ENCODE peak calls at places on chromosomes 3 and 15, in nine cellular contexts. E is hepatocyte, T is IMR-90, O is thoracic aorta, Q is kidney epithelial cell, P is BE2C, Z is stomach, S is kidney, R is HepG2. J is an unnamed sample.

GRCh38 chr3:172562881-172563835 is 39.9 kb upstream of the TNFSF10 start:
- DNase-seq in E (peak; percentile 60), T (peak; percentile 86), O (no peak), Q (peak; percentile 93), P (no peak), Z (no peak), S (no peak), R (peak; percentile 61), J (no peak)

GRCh38 chr3:195802795-195803194 is 8.9 kb downstream of the MUC4 start:
- DNase-seq in E (peak; percentile 34), T (no peak), O (no peak), Q (no peak), P (no peak), Z (no peak), S (no peak), R (no peak), J (no peak)

GRCh38 chr3:158789592-158789991 is 12.3 kb upstream of the MFSD1 start:
- DNase-seq in E (peak; percentile 46), T (peak; percentile 81), O (no peak), Q (no peak), P (peak; percentile 32), Z (no peak), S (no peak), R (peak; percentile 43), J (no peak)

GRCh38 chr3:16378920-16379319 is 113.9 kb downstream of the OXNAD1 start:
- DNase-seq in E (no peak), T (peak; percentile 96), O (no peak), Q (no peak), P (no peak), Z (no peak), S (no peak), R (no peak), J (no peak)

GRCh38 chr15:33099213-33099612 is 95.3 kb downstream of the FMN1 start:
- DNase-seq in E (no peak), T (no peak), O (no peak), Q (no peak), P (no peak), Z (no peak), S (no peak), R (no peak), J (no peak)

GRCh38 chr3:193852901-193853300 is 259.9 kb downstream of the OPA1 start:
- DNase-seq in E (no peak), T (no peak), O (no peak), Q (no peak), P (no peak), Z (no peak), S (no peak), R (no peak), J (no peak)

GRCh38 chr3:42780892-42781700 is 8.0 kb upstream of the CCDC13 start:
- DNase-seq in E (peak; percentile 86), T (peak; percentile 80), O (no peak), Q (no peak), P (peak; percentile 15), Z (no peak), S (no peak), R (peak; percentile 68), J (no peak)

GRCh38 chr15:75721923-75722870 is 9.5 kb upstream of the CSPG4 start:
- DNase-seq in E (no peak), T (no peak), O (no peak), Q (no peak), P (peak; percentile 8), Z (no peak), S (peak; percentile 69), R (no peak), J (no peak)

GRCh38 chr3:135034291-135034768 is 239.3 kb downstream of the EPHB1 start:
- DNase-seq in E (peak; percentile 18), T (no peak), O (no peak), Q (peak; percentile 19), P (no peak), Z (no peak), S (no peak), R (no peak), J (peak; percentile 50)

GRCh38 chr15:76337739-76338554 is 1.4 kb downstream of the ISL2 start:
- DNase-seq in E (no peak), T (no peak), O (no peak), Q (no peak), P (peak; percentile 38), Z (no peak), S (no peak), R (no peak), J (no peak)

GRCh38 chr3:143895805-143896204 is 47.5 kb upstream of the SLC9A9 start:
- DNase-seq in E (no peak), T (peak; percentile 2), O (no peak), Q (no peak), P (no peak), Z (no peak), S (no peak), R (no peak), J (no peak)

GRCh38 chr15:78067328-78068241 is 9.9 kb downstream of the TBC1D2B start:
- DNase-seq in E (no peak), T (no peak), O (no peak), Q (no peak), P (peak; percentile 80), Z (peak; percentile 69), S (no peak), R (no peak), J (no peak)

GRCh38 chr15:57003418-57003817 is 85.0 kb downstream of the TCF12 start:
- DNase-seq in E (no peak), T (peak; percentile 93), O (no peak), Q (no peak), P (no peak), Z (no peak), S (no peak), R (no peak), J (no peak)

GRCh38 chr3:105868450-105868744 is 415 bp downstream of the CBLB start:
- DNase-seq in E (peak; percentile 78), T (peak; percentile 52), O (peak; percentile 8), Q (no peak), P (peak; percentile 71), Z (peak; percentile 61), S (peak; percentile 91), R (peak; percentile 35), J (peak; percentile 11)

GRCh38 chr15:46277994-46278885 is 643.4 kb downstream of the SQOR start:
- DNase-seq in E (no peak), T (no peak), O (no peak), Q (no peak), P (peak; percentile 85), Z (no peak), S (no peak), R (no peak), J (no peak)

GRCh38 chr3:66144792-66145733 is 75.7 kb upstream of the SLC25A26 start:
- DNase-seq in E (no peak), T (peak; percentile 61), O (no peak), Q (peak; percentile 43), P (no peak), Z (no peak), S (no peak), R (no peak), J (no peak)

DNA sequence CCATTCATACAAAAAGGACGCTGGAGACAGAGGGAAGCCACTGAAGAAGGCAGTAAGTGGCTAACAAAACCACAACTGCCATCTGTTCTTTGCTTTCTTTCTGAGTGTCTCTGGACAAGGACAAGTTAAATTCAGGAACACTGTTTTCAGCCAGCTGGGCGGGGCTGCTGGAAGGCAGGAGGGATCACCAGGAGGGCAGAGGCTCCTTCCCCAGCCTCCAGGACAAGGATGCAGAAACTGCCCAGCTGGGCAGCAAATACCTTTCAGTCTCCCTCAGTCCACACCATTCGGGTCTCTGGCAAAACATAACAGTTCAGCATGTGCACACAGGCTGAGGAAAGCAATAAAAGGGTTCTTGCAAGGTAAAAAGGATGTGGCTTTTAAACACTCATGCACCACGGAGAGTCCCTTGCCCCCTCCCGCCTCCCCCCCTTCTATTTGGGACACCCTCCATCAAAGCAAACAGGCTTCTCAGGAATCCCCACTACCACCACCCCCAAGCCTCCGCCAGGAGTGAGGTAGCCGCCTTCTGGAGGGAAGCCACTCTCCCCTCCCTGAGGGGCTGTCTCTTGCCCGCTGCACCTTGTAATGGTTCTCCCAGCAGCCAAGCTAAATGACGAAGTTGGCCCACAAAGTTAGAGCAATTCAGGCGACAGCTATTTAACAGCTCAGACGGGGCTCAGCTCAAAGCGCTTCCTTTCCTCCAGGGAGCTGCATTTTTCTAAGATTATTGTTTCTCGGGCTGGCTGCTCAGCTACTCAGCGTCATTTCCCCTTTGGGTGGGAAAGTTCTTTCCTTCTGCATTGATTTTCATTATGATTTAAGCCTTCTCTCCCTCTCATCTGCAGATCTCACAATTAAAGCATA is 3.8 kb downstream of the HEG1 start:
- DNase-seq in E (no peak), T (peak; percentile 91), O (peak; percentile 34), Q (no peak), P (no peak), Z (no peak), S (no peak), R (no peak), J (no peak)
- TF ChIP-seq CTCF in E (no peak), T (no peak), O (no peak), Q (no peak), P (no peak), Z (no peak), S (no peak), R (no peak), J (no peak)

DNA sequence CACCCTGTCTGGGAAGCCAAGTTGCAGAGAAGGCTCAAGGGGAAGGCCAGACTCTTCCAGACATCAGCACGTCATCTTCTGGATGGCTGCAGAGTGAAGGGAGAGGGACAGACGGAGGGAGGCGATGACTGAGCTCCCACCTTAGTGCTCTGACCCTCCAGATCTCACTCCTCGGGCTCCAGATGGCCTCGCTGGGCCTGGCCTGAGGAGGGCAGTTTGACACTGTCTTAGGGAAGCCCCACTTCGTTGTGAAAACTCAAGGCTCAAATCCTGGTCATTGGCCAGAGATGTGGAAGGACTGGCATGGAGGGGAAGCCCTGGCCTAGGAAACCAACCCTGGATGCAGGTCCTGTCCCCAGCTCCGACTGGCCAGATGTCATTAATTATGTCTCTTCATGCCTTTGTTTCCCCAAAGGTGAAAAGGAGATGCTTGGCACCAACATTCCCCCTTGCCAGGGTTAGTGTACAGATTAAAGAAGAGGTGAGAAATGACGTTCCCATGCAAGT is 70.4 kb downstream of the ADCY5 start:
- DNase-seq in E (no peak), T (no peak), O (no peak), Q (no peak), P (no peak), Z (no peak), S (no peak), R (no peak), J (no peak)
- H3K36me3 ChIP-seq in E (no peaks in the 10 kb centered on the region), T (no peaks in the 10 kb centered on the region), O (no peaks in the 10 kb centered on the region), Q (no peaks in the 10 kb centered on the region), P (no peaks in the 10 kb centered on the region), Z (no peaks in the 10 kb centered on the region), S (no peaks in the 10 kb centered on the region), R (no peaks in the 10 kb centered on the region), J (no peaks in the 10 kb centered on the region)

DNA sequence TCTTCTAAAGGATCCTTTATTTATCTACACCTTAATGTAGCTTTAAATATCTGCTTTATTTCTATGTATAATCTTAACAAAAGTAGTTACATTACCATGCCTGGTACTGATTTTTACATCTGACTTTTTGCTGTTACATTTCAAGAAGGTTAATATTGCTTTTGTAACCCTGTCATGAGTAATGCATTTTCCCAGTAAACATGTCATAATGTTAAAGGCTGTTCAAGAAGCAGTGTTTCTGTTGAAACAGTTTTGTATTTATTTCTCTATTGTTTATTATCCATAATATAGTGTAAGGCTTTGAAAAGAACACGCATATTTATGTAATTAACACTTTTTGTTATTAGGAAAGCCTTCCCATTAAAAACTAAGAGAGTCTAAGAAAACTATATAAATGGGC is 98.5 kb upstream of the SOX2 start:
- DNase-seq in E (no peak), T (no peak), O (no peak), Q (no peak), P (no peak), Z (no peak), S (no peak), R (no peak), J (no peak)
- H3K4me3 ChIP-seq in E (no peak overlapping the region), T (no peak overlapping the region), O (no peak overlapping the region), Q (no peak overlapping the region), P (no peak overlapping the region), Z (no peak overlapping the region), S (no peak overlapping the region), R (no peak overlapping the region), J (no peak overlapping the region)

GRCh38 chr3:120418866-120419490 is 31.8 kb downstream of the FSTL1 start:
- DNase-seq in E (peak; percentile 77), T (no peak), O (no peak), Q (no peak), P (peak; percentile 54), Z (peak; percentile 51), S (no peak), R (peak; percentile 76), J (peak; percentile 58)
- TF ChIP-seq CTCF in E (peak; percentile 64), T (peak; percentile 34), O (no peak), Q (peak; percentile 80), P (peak; percentile 79), Z (peak; percentile 46), S (peak; percentile 77), R (peak; percentile 91), J (no peak)

J was measured in ascending aorta.